ENCODE peak calls at places on chromosomes 6 and 20, in six cellular contexts. V is heart right ventricle, G is neural progenitor cell, P is A549, S is suprapubic skin, D is transverse colon. U is an unnamed sample. For H3K4me1, the result is how much of the 10 kb centered on the place peaks cover.

GRCh38 chr20:1769491-1769890 is 111.9 kb upstream of the SIRPG start:
- DNase-seq in S (no peak), V (no peak), D (no peak), P (no peak), G (no peak), U (no peak)

GRCh38 chr6:24972551-24972950 is 36.8 kb upstream of the RIPOR2 start:
- DNase-seq in V (no peak), P (no peak), S (no peak), D (no peak), G (no peak), U (no peak)

GRCh38 chr20:64052987-64053840 is 3.8 kb upstream of the SOX18 start:
- DNase-seq in D (no peak), P (no peak), V (no peak), G (no peak), S (no peak), U (no peak)

GRCh38 chr20:10558635-10559187 is 115.1 kb downstream of the JAG1 start:
- DNase-seq in G (no peak), S (no peak), V (no peak), D (no peak), P (no peak), U (peak)

GRCh38 chr20:46964299-46965123 is 69.9 kb downstream of the EYA2 start:
- DNase-seq in V (no peak), P (no peak), G (no peak), S (no peak), D (no peak), U (no peak)

GRCh38 chr6:46734867-46735719 is at the start of gene PLA2G7:
- DNase-seq in V (no peak), P (peak), S (no peak), D (peak), G (peak), U (no peak)

GRCh38 chr20:3692706-3693294 is 11.0 kb upstream of the ADAM33 start:
- DNase-seq in G (no peak), D (no peak), V (no peak), S (no peak), P (no peak), U (no peak)

GRCh38 chr6:26571592-26572296 is 25.0 kb upstream of the ABT1 start:
- DNase-seq in D (peak), S (no peak), V (peak), P (no peak), G (peak), U (no peak)

GRCh38 chr6:24621626-24622360 is 24.2 kb downstream of the KIAA0319 start:
- DNase-seq in P (no peak), S (no peak), D (no peak), V (no peak), G (no peak), U (no peak)

GRCh38 chr6:168179133-168179532 is 100.1 kb upstream of the FRMD1 start:
- DNase-seq in P (no peak), V (no peak), S (peak), G (no peak), D (no peak), U (peak)

GRCh38 chr20:11001767-11002540 is 328.2 kb upstream of the JAG1 start:
- DNase-seq in V (no peak), S (no peak), P (peak), D (no peak), G (no peak), U (no peak)

GRCh38 chr6:30260036-30260504 is 46.9 kb upstream of the TRIM26 start:
- DNase-seq in V (no peak), S (no peak), D (no peak), G (no peak), P (no peak), U (no peak)

GRCh38 chr6:13261464-13261994 is 66.8 kb downstream of the TBC1D7 start:
- DNase-seq in G (no peak), D (peak), V (no peak), P (no peak), S (no peak), U (no peak)

GRCh38 chr6:3372184-3372846 is 84.5 kb downstream of the SLC22A23 start:
- DNase-seq in S (no peak), D (no peak), G (peak), V (no peak), P (no peak), U (no peak)

GRCh38 chr6:225121-225721 is 67.1 kb upstream of the DUSP22 start:
- DNase-seq in D (no peak), V (no peak), S (no peak), G (no peak), P (no peak), U (peak)

GRCh38 chr6:225907-226306 is 66.4 kb upstream of the DUSP22 start:
- DNase-seq in P (no peak), D (no peak), G (no peak), S (no peak), V (no peak), U (no peak)

GRCh38 chr6:223763-224162 is 68.5 kb upstream of the DUSP22 start:
- DNase-seq in P (no peak), G (no peak), D (no peak), V (no peak), S (no peak), U (peak)

GRCh38 chr6:223136-223535 is 69.2 kb upstream of the DUSP22 start:
- DNase-seq in V (no peak), P (no peak), S (peak), D (no peak), G (no peak), U (peak)

DNA sequence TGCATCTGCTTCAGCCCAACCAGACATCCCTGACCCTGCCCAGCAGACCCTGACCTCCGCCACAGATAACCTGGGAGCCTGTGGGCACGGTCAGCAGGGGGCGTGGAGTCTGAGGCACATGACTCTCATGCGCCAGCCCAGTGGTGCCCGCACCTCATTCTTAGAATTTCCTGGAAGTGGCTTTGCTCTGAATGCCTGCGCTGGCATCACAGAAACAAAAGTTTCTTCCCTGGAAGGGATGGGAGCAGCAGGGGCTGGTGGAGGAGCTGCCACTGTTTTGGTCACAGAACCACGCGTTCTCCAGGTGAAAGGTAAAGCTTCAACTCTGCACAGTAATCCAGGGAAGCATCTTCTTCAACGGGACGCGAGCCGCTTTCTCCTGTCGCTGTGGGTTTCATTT is 67.9 kb upstream of the DUSP22 start:
- DNase-seq in S (no peak), V (no peak), G (no peak), D (no peak), P (no peak), U (peak)
- H3K4me1 ChIP-seq in S (under half), V (under half), G (under half), D (under half), P (under half), U (under half)

DNA sequence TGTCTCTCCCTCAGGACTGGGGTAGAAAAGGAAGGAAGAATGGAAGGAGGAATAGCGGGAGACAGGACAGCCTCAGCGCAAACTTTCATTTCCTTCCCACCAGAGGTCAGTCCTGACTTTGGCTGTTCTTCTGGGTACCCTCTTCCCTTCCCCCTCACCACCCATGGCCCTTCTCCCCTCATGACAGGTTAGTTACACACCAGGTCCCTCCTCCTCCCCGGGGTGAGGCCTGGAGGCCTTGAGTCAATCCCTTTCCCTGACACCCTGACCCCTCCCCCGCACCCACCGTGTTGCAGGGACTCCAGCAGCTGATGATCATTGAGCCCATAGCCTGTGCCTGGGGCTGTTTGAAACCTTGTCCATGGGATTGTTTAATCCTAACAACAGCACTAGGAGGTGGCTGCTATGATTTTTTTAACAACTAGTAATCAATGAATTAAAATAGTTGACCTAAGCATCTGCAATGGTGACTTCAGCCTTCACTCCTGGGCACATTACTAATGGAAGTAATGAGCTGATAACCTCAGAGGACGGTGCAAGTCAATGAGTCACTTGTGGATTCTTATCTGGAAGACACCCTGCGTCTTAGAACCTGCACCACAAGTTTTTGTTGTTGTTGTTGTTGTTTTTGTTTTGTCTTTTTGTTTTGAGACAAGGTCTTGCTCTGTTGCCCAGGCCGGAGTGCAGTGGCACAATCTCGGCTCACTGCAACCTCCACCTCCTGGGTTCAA is 46.6 kb upstream of the CCDC167 start:
- DNase-seq in D (no peak), V (no peak), G (no peak), S (no peak), P (no peak), U (no peak)
- H3K27ac ChIP-seq in D (no peak), V (no peak), G (no peak), S (no peak), P (no peak), U (no peak)

GRCh38 chr6:57268294-57268640 is 46.2 kb upstream of the RAB23 start:
- DNase-seq in P (no peak), G (no peak), S (no peak), V (no peak), D (no peak), U (no peak)

GRCh38 chr6:57265755-57266221 is 43.7 kb upstream of the RAB23 start:
- DNase-seq in D (no peak), P (no peak), S (no peak), V (no peak), G (no peak), U (no peak)

GRCh38 chr6:57262491-57262890 is 40.4 kb upstream of the RAB23 start:
- DNase-seq in P (no peak), S (peak), G (no peak), V (peak), D (peak), U (peak)

GRCh38 chr6:57262901-57263694 is 41.0 kb upstream of the RAB23 start:
- DNase-seq in G (no peak), V (no peak), D (no peak), P (no peak), S (no peak), U (no peak)

DNA sequence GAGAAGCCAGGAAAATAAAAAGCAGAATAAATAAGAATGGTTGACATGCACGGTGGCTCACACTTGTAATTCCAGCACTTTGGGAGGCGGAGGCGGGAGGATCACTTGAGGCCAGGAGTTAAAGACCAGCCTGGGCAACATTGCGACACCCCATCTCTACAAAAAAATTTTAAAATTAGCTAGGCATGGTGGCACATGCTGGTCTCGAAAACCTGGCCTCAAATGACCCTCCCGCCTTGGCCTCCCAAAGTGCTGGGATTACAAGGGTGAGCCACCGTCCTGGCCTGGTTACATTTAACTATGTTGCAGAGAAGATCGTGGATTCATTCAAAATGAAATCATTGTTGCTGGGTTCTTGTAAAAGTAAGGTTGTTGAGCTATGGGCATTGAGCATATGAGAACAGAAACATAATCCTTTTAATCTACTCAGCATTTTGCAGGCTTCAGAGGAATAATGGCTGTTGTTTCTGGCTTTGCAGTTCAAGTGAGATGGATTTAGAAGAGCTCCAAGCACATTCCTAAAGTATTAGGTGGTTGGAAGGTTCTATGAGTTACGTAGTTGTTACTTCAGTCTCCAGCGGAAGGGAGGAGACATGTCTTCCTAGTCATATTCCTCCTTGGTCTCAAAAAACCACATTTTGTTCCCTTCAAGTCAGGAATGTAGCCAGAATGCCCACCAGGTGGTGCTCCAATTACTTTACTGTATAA is 45.6 kb upstream of the RAB23 start:
- DNase-seq in V (peak), P (peak), G (peak), S (no peak), D (peak), U (no peak)
- TF ChIP-seq CTCF in V (no peak), P (peak), G (peak), S (no peak), D (peak), U (peak)

GRCh38 chr6:111738631-111739030 is 133.0 kb upstream of the TRAF3IP2 start:
- DNase-seq in G (no peak), S (no peak), P (no peak), D (no peak), V (no peak), U (no peak)
- H3K4me1 ChIP-seq in G (under half), S (under half), P (under half), D (under half), V (half or more), U (under half)

DNA sequence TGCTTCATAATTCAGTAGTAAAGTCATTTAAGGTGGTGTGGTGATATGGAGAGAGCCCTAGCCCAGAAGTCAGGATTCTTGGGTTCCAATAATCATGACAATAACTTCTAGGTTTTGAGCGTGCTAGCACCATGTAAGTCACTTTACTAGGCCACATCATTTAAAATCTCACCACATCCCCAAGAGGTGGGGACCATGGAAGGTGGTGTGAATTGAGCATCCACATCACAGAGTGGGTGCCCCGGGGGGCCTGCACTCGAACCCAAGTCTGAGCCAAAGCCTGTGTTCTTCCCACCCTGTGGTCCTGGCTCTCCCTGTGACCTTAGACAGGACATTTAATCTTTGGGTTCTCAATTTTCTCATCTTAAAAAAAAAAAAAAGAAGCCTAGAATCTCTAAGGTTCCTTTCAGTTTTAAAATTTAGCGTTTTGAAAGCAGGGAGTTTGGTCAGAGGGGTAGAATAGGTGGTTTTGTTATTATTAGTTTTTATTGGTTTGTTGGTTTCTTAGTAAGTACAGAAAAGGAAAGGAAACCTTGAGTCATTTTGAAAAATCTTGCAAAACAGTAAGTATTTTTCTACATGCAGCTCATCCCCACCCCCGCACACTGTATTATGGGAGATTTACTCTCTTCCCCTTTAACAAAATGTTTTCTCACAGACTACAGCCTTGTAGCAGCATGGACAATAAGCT is 26.4 kb downstream of the ARMC2 start:
- DNase-seq in P (no peak), V (no peak), D (peak), S (no peak), G (no peak), U (no peak)
- H3K27ac ChIP-seq in P (no peak), V (peak), D (peak), S (peak), G (no peak), U (peak)

GRCh38 chr6:68237205-68237604 is 397.9 kb upstream of the ADGRB3 start:
- DNase-seq in S (no peak), D (no peak), P (no peak), G (no peak), V (no peak), U (no peak)

GRCh38 chr6:68240731-68241130 is 394.4 kb upstream of the ADGRB3 start:
- DNase-seq in S (no peak), D (no peak), V (no peak), G (no peak), P (no peak), U (no peak)

GRCh38 chr6:68235192-68235812 is 399.8 kb upstream of the ADGRB3 start:
- DNase-seq in P (no peak), S (no peak), V (no peak), D (no peak), G (no peak), U (no peak)

GRCh38 chr6:68238097-68238597 is 396.9 kb upstream of the ADGRB3 start:
- DNase-seq in S (no peak), D (no peak), V (no peak), P (no peak), G (no peak), U (no peak)

DNA sequence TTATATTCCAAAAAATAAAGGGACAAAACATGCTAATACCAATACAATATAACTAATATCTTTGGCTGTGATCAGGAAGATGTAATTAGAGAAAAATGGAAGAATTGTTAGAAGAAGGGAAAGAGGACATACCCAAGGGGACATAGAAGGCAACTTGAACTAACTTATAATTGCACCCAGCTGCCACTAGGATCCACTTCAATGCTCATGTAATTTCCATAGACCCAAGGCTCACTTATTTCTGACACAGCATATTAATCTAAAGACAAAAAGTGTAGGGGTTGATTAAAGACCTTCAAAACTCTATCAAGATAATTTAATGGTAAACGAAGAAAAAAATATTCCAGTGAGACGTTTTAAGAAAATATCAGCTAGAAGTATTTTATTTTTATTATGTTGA is 396.0 kb upstream of the ADGRB3 start:
- DNase-seq in D (no peak), V (no peak), P (no peak), S (no peak), G (no peak), U (no peak)
- TF ChIP-seq CTCF in D (no peak), V (no peak), P (no peak), S (no peak), G (no peak), U (no peak)

GRCh38 chr6:28816339-28816908 is 107.4 kb downstream of the TRIM27 start:
- DNase-seq in G (peak), D (no peak), V (no peak), P (no peak), S (no peak), U (no peak)
- H3K4me1 ChIP-seq in G (under half), D (under half), V (under half), P (under half), S (under half), U (under half)

GRCh38 chr6:89434954-89435353 is 2.0 kb downstream of the ANKRD6 start:
- DNase-seq in G (no peak), S (no peak), V (no peak), P (no peak), D (no peak), U (no peak)
- H3K27ac ChIP-seq in G (no peak), S (no peak), V (no peak), P (no peak), D (no peak), U (no peak)

DNA sequence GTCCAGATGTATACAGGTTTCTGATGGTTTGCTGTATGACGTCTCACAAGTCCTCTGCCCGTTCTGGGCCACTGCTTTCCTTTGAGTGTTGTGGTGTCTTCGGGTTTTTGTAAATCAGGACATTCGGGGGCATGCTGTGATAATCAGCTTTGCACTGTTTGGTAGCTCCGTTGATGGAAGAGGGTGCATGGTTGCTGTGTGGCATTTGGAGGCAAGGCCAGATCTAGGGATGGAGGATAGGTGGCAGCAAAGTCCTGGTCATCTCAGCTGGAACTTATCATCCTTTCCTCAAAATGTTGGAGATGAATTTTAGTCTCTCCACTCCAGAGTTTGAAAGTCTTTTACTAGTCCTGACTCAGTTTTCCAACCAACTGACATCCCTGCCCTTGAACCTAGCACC is 91.0 kb downstream of the SCP2D1 start:
- DNase-seq in S (no peak), G (peak), D (peak), V (no peak), P (no peak), U (no peak)
- TF ChIP-seq CTCF in S (no peak), G (peak), D (peak), V (no peak), P (peak), U (peak)

DNA sequence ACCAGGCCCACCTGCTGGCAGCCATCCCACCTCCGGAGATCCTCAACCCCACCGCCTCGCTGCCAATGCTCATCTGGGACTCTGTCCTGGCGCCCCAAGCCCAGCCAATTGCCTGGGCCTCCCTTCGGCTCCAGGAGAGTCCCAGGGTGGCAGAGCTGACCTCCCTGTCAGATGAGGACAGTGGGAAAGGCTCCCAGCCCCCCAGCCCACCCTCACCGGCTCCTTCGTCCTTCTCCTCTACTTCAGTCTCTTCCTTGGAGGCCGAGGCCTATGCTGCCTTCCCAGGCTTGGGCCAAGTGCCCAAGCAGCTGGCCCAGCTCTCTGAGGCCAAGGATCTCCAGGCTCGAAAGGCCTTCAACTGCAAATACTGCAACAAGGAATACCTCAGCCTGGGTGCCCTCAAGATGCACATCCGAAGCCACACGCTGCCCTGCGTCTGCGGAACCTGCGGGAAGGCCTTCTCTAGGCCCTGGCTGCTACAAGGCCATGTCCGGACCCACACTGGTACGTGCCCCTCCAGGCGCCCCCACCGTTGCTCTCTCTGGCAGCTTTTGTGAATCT is 1.1 kb downstream of the SNAI1 start:
- DNase-seq in P (no peak), D (no peak), G (no peak), V (no peak), S (no peak), U (no peak)
- H3K4me1 ChIP-seq in P (half or more), D (under half), G (half or more), V (half or more), S (half or more), U (under half)

U was measured in ascending aorta.